ENCODE peak calls at places on chromosomes 2 and 18, in five cellular contexts. N is upper lobe of left lung, P is sigmoid colon, T is GM12878, R is stomach. E is an unnamed sample.

GRCh38 chr2:149904816-149905215 is 317.2 kb upstream of the MMADHC start:
- DNase-seq in N (no peak), P (no peak), R (no peak), T (no peak), E (no peak)

GRCh38 chr2:236360486-236360885 is 96.3 kb upstream of the ASB18 start:
- DNase-seq in P (no peak), N (no peak), T (no peak), R (no peak), E (no peak)

GRCh38 chr2:80126596-80127189 is 177.9 kb downstream of the LRRTM1 start:
- DNase-seq in R (no peak), P (no peak), N (no peak), T (no peak), E (no peak)

GRCh38 chr2:210190345-210190744 is 19.1 kb upstream of the KANSL1L start:
- DNase-seq in P (no peak), N (no peak), T (no peak), R (no peak), E (no peak)

GRCh38 chr2:130963849-130964793 is 127.4 kb downstream of the ARHGEF4 start:
- DNase-seq in P (no peak), N (no peak), T (no peak), R (no peak), E (no peak)

GRCh38 chr2:8154936-8155335 is 526.9 kb upstream of the ID2 start:
- DNase-seq in R (no peak), P (no peak), N (no peak), T (no peak), E (no peak)

GRCh38 chr2:223051580-223052375 is at the start of gene KCNE4:
- DNase-seq in N (no peak), P (peak; percentile 81), R (peak; percentile 56), T (no peak), E (peak; percentile 17)

GRCh38 chr18:40955351-40955750 is 999.7 kb upstream of the PIK3C3 start:
- DNase-seq in N (no peak), P (no peak), T (no peak), R (no peak), E (no peak)

GRCh38 chr2:55010915-55011314 is 39.3 kb downstream of the RTN4 start:
- DNase-seq in T (no peak), R (no peak), P (no peak), N (peak; percentile 83), E (no peak)

GRCh38 chr2:100977511-100977910 is 24.6 kb upstream of the RPL31 start:
- DNase-seq in P (peak; percentile 54), N (no peak), T (no peak), R (peak; percentile 19), E (no peak)

GRCh38 chr2:71070294-71071025 is 2.0 kb downstream of the NAGK start:
- DNase-seq in R (no peak), T (no peak), P (peak; percentile 56), N (no peak), E (no peak)

GRCh38 chr2:144914622-144915230 is 394.8 kb upstream of the ZEB2 start:
- DNase-seq in R (no peak), N (no peak), P (no peak), T (no peak), E (no peak)

GRCh38 chr2:88416016-88416663 is 36.4 kb downstream of the FOXI3 start:
- DNase-seq in R (no peak), N (no peak), P (no peak), T (no peak), E (no peak)

GRCh38 chr2:88321614-88322248 is 130.8 kb downstream of the FOXI3 start:
- DNase-seq in N (no peak), P (no peak), T (no peak), R (no peak), E (no peak)

GRCh38 chr2:164840458-164840929 is 1.1 kb downstream of the COBLL1 start:
- DNase-seq in T (no peak), P (peak; percentile 74), N (peak; percentile 77), R (peak; percentile 84), E (peak; percentile 70)

GRCh38 chr2:200050921-200051620 is 95.7 kb downstream of the MAIP1 start:
- DNase-seq in R (no peak), P (no peak), T (no peak), N (no peak), E (peak; percentile 21)

GRCh38 chr18:55868909-55869308 is 280.9 kb upstream of the TCF4 start:
- DNase-seq in N (no peak), P (no peak), R (no peak), T (no peak), E (no peak)

GRCh38 chr2:230627806-230628724 is 84.6 kb upstream of the CAB39 start:
- DNase-seq in P (no peak), N (peak; percentile 36), T (no peak), R (peak; percentile 47), E (no peak)

GRCh38 chr18:54388203-54389142 is 30.8 kb downstream of the C18orf54 start:
- DNase-seq in R (no peak), N (peak; percentile 45), T (peak; percentile 40), P (no peak), E (peak; percentile 41)

GRCh38 chr2:239970004-239970623 is 55.0 kb downstream of the NDUFA10 start:
- DNase-seq in N (no peak), T (no peak), R (no peak), P (no peak), E (no peak)

GRCh38 chr2:11571170-11571569 is 37.3 kb downstream of the GREB1 start:
- DNase-seq in N (no peak), P (peak; percentile 66), T (no peak), R (no peak), E (no peak)

GRCh38 chr2:101387151-101387807 is at the start of gene CREG2:
- DNase-seq in T (no peak), N (peak; percentile 59), R (peak; percentile 75), P (peak; percentile 74), E (peak; percentile 32)

GRCh38 chr2:64327510-64328414 is 126.2 kb upstream of the LGALSL start:
- DNase-seq in T (peak; percentile 43), P (peak; percentile 73), N (peak; percentile 58), R (no peak), E (peak; percentile 33)

GRCh38 chr18:36829362-36830140 is 624 bp downstream of the KIAA1328 start:
- DNase-seq in R (no peak), N (peak; percentile 53), P (peak; percentile 65), T (no peak), E (no peak)

GRCh38 chr2:96715658-96716057 is 24.2 kb downstream of the LMAN2L start:
- DNase-seq in P (no peak), R (no peak), T (no peak), N (no peak), E (no peak)

GRCh38 chr2:240966457-240966905 is 31.9 kb upstream of the SNED1 start:
- DNase-seq in R (no peak), N (no peak), P (no peak), T (no peak), E (no peak)

GRCh38 chr2:149662556-149662955 is 75.0 kb upstream of the MMADHC start:
- DNase-seq in T (no peak), R (no peak), N (no peak), P (no peak), E (no peak)

GRCh38 chr2:167955264-167955906 is 292.0 kb downstream of the STK39 start:
- DNase-seq in N (no peak), P (no peak), T (no peak), R (no peak), E (no peak)

GRCh38 chr2:64722645-64723044 is 68.9 kb upstream of the SERTAD2 start:
- DNase-seq in T (no peak), R (no peak), P (no peak), N (no peak), E (no peak)

GRCh38 chr18:70998490-70998889 is 709.6 kb downstream of the SOCS6 start:
- DNase-seq in N (no peak), P (no peak), T (no peak), R (no peak), E (no peak)

GRCh38 chr2:70738159-70738558 is 29.8 kb downstream of the ADD2 start:
- DNase-seq in N (no peak), T (no peak), R (no peak), P (no peak), E (no peak)

DNA sequence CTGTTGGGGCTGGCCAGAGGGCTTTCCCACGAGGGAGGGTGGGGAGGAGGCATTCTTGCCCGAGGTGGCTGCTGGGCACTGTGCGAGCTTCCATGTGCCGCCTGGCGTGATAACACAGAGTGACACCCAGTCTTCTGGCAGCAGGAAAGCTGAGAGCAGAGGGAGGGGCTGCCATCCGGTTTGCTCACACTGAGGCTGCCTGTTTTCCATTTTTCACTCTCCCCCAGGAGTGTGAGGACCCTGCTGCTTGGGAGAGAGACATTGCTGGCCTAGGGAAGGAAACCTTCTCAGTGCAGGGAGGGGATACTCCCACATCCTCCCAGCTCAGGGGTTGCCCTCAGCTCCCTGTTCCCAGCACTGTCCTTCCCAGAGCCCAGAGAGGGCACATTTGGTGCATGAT is 73.1 kb downstream of the INHBB start:
- DNase-seq in N (no peak), T (no peak), R (peak; percentile 59), P (no peak), E (no peak)
- TF ChIP-seq POLR2AphosphoS5 in N (no peak), T (no peak), R (no peak), P (no peak), E (no peak)

GRCh38 chr18:78293516-78293915 is 686.1 kb upstream of the SALL3 start:
- DNase-seq in N (no peak), P (no peak), T (no peak), R (no peak), E (no peak)
- TF ChIP-seq EP300 in N (no peak), P (no peak), T (no peak), R (no peak), E (no peak)

GRCh38 chr2:9330639-9331270 is 92.6 kb downstream of the ITGB1BP1 start:
- DNase-seq in R (no peak), N (no peak), T (no peak), P (no peak), E (no peak)
- H3K4me1 ChIP-seq in R (peaks cover 30% of the 10 kb centered on the region), N (peaks cover 27% of the 10 kb centered on the region), T (no peaks in the 10 kb centered on the region), P (no peaks in the 10 kb centered on the region), E (peaks cover 5% of the 10 kb centered on the region)

GRCh38 chr18:46050268-46050667 is 21.8 kb downstream of the PSTPIP2 start:
- DNase-seq in P (no peak), T (no peak), R (no peak), N (no peak), E (no peak)

GRCh38 chr18:46053368-46054095 is 18.5 kb downstream of the PSTPIP2 start:
- DNase-seq in T (no peak), R (no peak), N (no peak), P (no peak), E (no peak)

GRCh38 chr18:46054956-46055831 is 16.9 kb downstream of the PSTPIP2 start:
- DNase-seq in N (no peak), P (no peak), R (no peak), T (no peak), E (no peak)

GRCh38 chr18:46055841-46056240 is 16.2 kb downstream of the PSTPIP2 start:
- DNase-seq in P (no peak), T (no peak), R (no peak), N (no peak), E (no peak)

DNA sequence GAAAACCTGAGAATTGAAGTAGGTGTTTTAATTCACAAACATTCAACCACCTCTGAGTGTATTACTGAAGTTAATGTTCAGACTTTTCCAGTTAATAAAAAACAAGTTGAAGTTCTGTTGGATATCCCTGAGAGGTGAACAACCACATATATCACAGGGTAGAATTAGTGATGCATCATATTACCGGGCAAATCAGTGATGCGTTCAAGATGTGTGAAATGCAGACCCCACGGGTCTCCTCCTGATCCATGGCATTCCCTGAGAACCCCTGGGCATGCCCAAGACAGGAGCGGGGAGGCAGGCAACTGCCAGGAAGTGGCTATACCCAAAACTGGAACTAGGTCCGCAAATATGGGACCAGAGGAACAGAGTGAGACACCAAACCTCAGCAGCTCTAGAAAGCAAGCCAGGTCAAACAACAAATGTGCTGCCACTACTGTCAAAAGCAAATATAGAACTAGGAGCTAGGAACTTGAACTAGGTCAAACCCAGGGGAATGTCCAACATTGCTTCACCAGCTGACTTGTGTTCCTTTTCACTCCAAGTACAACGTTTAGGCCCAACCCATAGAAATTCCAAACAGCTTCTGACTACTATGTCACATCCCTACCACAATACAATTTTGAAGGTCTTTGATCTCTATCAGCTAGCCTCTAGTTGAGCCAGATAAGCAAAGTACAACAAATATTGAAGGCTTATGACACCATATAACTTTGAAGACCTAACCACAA is 20.2 kb downstream of the PSTPIP2 start:
- DNase-seq in N (peak; percentile 71), T (no peak), P (no peak), R (peak; percentile 53), E (no peak)
- TF ChIP-seq POLR2AphosphoS5 in N (peak; percentile 28), T (no peak), P (no peak), R (no peak), E (no peak)

E was measured in transverse colon.